ENCODE peak calls at places on chromosomes 13 and 19, in eight cellular contexts. J is H9, D is IMR-90, F is neural crest cell, Y is brain microvascular endothelial cell, L is stomach, T is fibroblast of the aortic adventitia, Q is mucosa of descending colon. X is an unnamed sample.

GRCh38 chr19:15196683-15197005 is 4.2 kb downstream of the NOTCH3 start:
- DNase-seq in Y (no peak), T (no peak), J (no peak), D (no peak), Q (no peak), F (no peak), L (no peak), X (no peak)

GRCh38 chr13:54965881-54966280 is 1937.3 kb downstream of the OLFM4 start:
- DNase-seq in Y (no peak), F (no peak), L (no peak), Q (no peak), T (no peak), J (no peak), D (no peak), X (no peak)

GRCh38 chr13:94548382-94549240 is 47.3 kb downstream of the TGDS start:
- DNase-seq in D (peak; percentile 29), Y (no peak), T (peak; percentile 58), L (peak; percentile 32), J (peak; percentile 81), F (no peak), Q (peak; percentile 71), X (no peak)

GRCh38 chr13:35367586-35367985 is 108.9 kb downstream of the MAB21L1 start:
- DNase-seq in D (no peak), F (no peak), Y (no peak), Q (no peak), T (no peak), L (no peak), J (no peak), X (no peak)

GRCh38 chr19:7386308-7386707 is 37.6 kb downstream of the ARHGEF18 start:
- DNase-seq in F (no peak), T (no peak), L (no peak), D (no peak), Q (no peak), Y (no peak), J (peak; percentile 40), X (no peak)

GRCh38 chr19:47284324-47284899 is 9.7 kb downstream of the INAFM1 start:
- DNase-seq in D (peak; percentile 68), J (no peak), T (peak; percentile 80), F (peak; percentile 79), L (no peak), Y (peak; percentile 61), Q (no peak), X (peak; percentile 60)

GRCh38 chr19:8180018-8180417 is 29.2 kb upstream of the CERS4 start:
- DNase-seq in L (peak; percentile 31), J (no peak), T (no peak), D (no peak), Y (no peak), F (no peak), Q (no peak), X (no peak)

GRCh38 chr13:27972619-27972877 is 3.4 kb upstream of the CDX2 start:
- DNase-seq in T (no peak), F (no peak), Q (no peak), J (no peak), Y (no peak), L (peak; percentile 1), D (no peak), X (no peak)

GRCh38 chr13:28239374-28239773 is 101.0 kb downstream of the PAN3 start:
- DNase-seq in F (no peak), Y (peak; percentile 60), T (peak; percentile 52), Q (no peak), L (no peak), J (no peak), D (peak; percentile 4), X (no peak)

GRCh38 chr13:109729031-109729870 is 57.1 kb downstream of the IRS2 start:
- DNase-seq in F (no peak), T (no peak), D (no peak), L (no peak), J (no peak), Q (no peak), Y (no peak), X (no peak)

GRCh38 chr13:108322206-108322824 is 52.8 kb downstream of the TNFSF13B start:
- DNase-seq in J (no peak), L (no peak), D (peak; percentile 52), Y (peak; percentile 22), F (no peak), T (peak; percentile 62), Q (no peak), X (peak; percentile 49)

GRCh38 chr19:40672038-40672437 is 18.4 kb downstream of the NUMBL start:
- DNase-seq in F (no peak), L (no peak), J (no peak), Y (no peak), Q (no peak), D (no peak), T (no peak), X (no peak)

GRCh38 chr19:4622695-4623421 is 16.5 kb upstream of the TNFAIP8L1 start:
- DNase-seq in D (no peak), F (no peak), L (no peak), Y (no peak), J (peak; percentile 86), T (peak; percentile 7), Q (no peak), X (no peak)

GRCh38 chr19:52138614-52139290 is 986 bp downstream of the ZNF616 start:
- DNase-seq in J (peak; percentile 69), L (no peak), F (peak; percentile 54), Y (peak; percentile 12), D (peak; percentile 19), Q (no peak), T (no peak), X (no peak)

GRCh38 chr19:56837892-56838679 is 2.4 kb downstream of the PEG3 start:
- DNase-seq in J (no peak), D (no peak), Q (peak; percentile 61), Y (peak; percentile 18), F (no peak), L (no peak), T (no peak), X (no peak)

GRCh38 chr19:7869453-7869909 is 4.7 kb downstream of the PRR36 start:
- DNase-seq in L (peak; percentile 82), T (peak; percentile 25), J (peak; percentile 81), Q (no peak), D (peak; percentile 28), F (peak; percentile 39), Y (no peak), X (no peak)

GRCh38 chr13:30807392-30807791 is 72.0 kb downstream of the ALOX5AP start:
- DNase-seq in T (no peak), L (no peak), Q (no peak), J (no peak), Y (no peak), D (no peak), F (no peak), X (no peak)

DNA sequence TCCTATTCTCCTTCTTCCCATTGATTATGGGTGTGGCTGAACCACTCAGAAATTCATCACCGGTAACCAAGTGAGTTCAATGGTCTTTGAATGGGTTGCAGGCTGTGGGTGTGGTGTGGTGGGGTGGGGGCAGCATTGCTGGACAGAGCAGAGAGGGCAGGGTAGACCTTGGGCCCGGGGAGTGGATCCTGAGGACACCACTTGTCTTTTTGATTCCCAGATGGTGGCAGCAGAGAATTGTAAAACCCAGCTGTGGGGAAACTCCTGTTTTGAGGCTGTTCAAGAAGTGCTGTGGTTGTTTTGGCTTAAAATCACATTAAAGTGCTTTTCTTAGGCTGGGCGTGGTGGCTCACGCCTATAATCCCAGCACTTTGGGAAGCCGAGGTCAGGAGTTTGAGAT is 45.8 kb upstream of the RGCC start:
- DNase-seq in Y (peak; percentile 62), T (peak; percentile 66), Q (no peak), F (no peak), D (peak; percentile 71), J (peak; percentile 37), L (no peak), X (peak; percentile 52)
- TF ChIP-seq CTCF in Y (peak; percentile 64), T (peak; percentile 36), Q (no peak), F (peak; percentile 45), D (peak; percentile 67), J (peak; percentile 47), L (peak; percentile 19), X (peak; percentile 63)

GRCh38 chr19:10964903-10965302 is 4.1 kb downstream of the SMARCA4 start:
- DNase-seq in T (no peak), J (no peak), D (no peak), L (no peak), Y (no peak), Q (no peak), F (no peak), X (no peak)
- TF ChIP-seq CTCF in T (no peak), J (peak; percentile 55), D (no peak), L (no peak), Y (peak; percentile 6), Q (no peak), F (peak; percentile 33), X (peak; percentile 48)

DNA sequence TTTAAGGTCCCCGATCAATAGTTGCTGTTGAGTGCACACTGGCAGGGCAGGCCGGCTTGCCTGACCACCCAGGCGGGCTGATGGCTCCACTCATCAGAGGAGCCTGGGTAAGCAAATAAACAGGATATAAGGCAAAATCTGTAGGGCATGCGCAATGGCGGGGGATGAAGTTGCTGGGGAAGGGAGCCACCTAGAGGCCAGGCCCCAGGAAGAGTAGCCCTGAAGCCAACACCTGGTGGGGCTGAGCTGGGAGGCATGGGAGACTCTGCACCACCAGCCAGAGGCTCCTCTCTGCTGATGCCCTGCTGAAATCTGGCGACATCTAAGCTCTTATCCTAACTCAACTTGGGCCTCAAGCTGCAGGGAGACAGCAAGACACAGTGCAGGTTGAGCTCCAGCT is 324.3 kb downstream of the ZNF536 start:
- DNase-seq in T (peak; percentile 17), Y (no peak), F (peak; percentile 38), D (peak; percentile 9), J (peak; percentile 87), Q (no peak), L (no peak), X (no peak)
- TF ChIP-seq CTCF in T (peak; percentile 45), Y (peak; percentile 54), F (peak; percentile 57), D (peak; percentile 22), J (peak; percentile 87), Q (no peak), L (no peak), X (peak; percentile 42)

GRCh38 chr19:55249841-55250240 is 9.0 kb downstream of the PPP6R1 start:
- DNase-seq in Y (no peak), L (no peak), Q (no peak), D (no peak), T (no peak), J (no peak), F (no peak), X (no peak)

GRCh38 chr19:55246462-55247451 is 12.1 kb downstream of the PPP6R1 start:
- DNase-seq in D (no peak), L (no peak), T (no peak), Y (no peak), Q (peak; percentile 55), J (no peak), F (no peak), X (no peak)

GRCh38 chr19:55248166-55248675 is 10.6 kb downstream of the PPP6R1 start:
- DNase-seq in F (no peak), J (no peak), L (no peak), Q (no peak), D (no peak), Y (no peak), T (no peak), X (no peak)

GRCh38 chr19:55248704-55249103 is 10.1 kb downstream of the PPP6R1 start:
- DNase-seq in L (no peak), T (no peak), D (no peak), F (no peak), Y (no peak), Q (no peak), J (no peak), X (no peak)

DNA sequence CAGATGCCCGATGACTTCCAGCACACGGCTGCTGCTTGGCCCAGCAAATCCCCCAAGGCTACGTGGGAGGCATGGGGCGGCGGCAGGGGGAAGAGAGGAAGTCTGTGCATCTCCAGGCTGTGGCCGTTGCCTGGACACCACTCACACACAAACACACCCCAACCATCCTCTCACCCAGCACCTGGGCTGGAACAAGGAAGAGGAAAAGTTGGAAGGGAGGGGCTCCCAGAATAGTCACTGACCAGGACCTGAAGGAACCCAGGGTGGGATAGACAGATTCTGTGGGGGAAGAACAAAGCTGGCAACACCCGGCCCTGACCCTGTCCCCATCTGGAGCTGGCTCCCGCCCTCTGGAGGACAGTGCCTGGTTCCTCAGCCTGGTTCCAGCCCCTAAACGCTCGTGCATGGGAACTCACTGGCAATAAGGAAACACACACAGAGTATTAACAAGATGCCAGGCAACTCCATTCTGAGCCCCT is 11.2 kb downstream of the PPP6R1 start:
- DNase-seq in L (no peak), J (no peak), Q (peak; percentile 77), D (no peak), Y (peak; percentile 32), T (peak; percentile 11), F (no peak), X (peak; percentile 55)
- TF ChIP-seq CTCF in L (no peak), J (no peak), Q (no peak), D (no peak), Y (peak; percentile 11), T (no peak), F (no peak), X (no peak)

X was measured in HFFc6.